ENCODE peak calls at places on chromosomes 4 and X, in four cellular contexts. One of them, this sample, is unnamed. For H3K27me3 and H3K4me1, the result is how much of the 10 kb centered on the place peaks cover.

GRCh38 chrX:133414399-133415275 is 652 bp downstream of the GPC4 start:
- DNase-seq in heart left ventricle: no peak
- DNase-seq in SJCRH30: peak
- DNase-seq in uterus: peak
- DNase-seq in this sample: no peak

GRCh38 chr4:155442267-155443105 is 65.7 kb upstream of the MAP9 start:
- DNase-seq in SJCRH30: peak
- DNase-seq in uterus: peak
- DNase-seq in heart left ventricle: peak
- DNase-seq in this sample: peak

GRCh38 chr4:133147922-133148689 is 988 bp upstream of the PCDH10 start:
- DNase-seq in SJCRH30: peak
- DNase-seq in heart left ventricle: no peak
- DNase-seq in uterus: peak
- DNase-seq in this sample: peak

GRCh38 chr4:1191621-1192020 is 19.2 kb upstream of the SPON2 start:
- DNase-seq in uterus: no peak
- DNase-seq in SJCRH30: no peak
- DNase-seq in heart left ventricle: no peak
- DNase-seq in this sample: no peak

GRCh38 chrX:97189668-97190067 is 306.0 kb downstream of the RPA4 start:
- DNase-seq in SJCRH30: no peak
- DNase-seq in heart left ventricle: no peak
- DNase-seq in uterus: no peak
- DNase-seq in this sample: no peak

GRCh38 chr4:78722320-78722719 is 53.8 kb upstream of the BMP2K start:
- DNase-seq in heart left ventricle: no peak
- DNase-seq in uterus: no peak
- DNase-seq in SJCRH30: no peak
- DNase-seq in this sample: no peak

GRCh38 chrX:39445336-39445735 is 644.1 kb downstream of the MID1IP1 start:
- DNase-seq in uterus: no peak
- DNase-seq in SJCRH30: peak
- DNase-seq in heart left ventricle: no peak
- DNase-seq in this sample: peak

GRCh38 chrX:133608406-133608805 is 193.1 kb upstream of the GPC4 start:
- DNase-seq in uterus: no peak
- DNase-seq in SJCRH30: no peak
- DNase-seq in heart left ventricle: no peak
- DNase-seq in this sample: no peak

GRCh38 chrX:11954196-11954595 is 184.1 kb upstream of the FRMPD4 start:
- DNase-seq in SJCRH30: no peak
- DNase-seq in uterus: no peak
- DNase-seq in heart left ventricle: no peak
- DNase-seq in this sample: no peak

GRCh38 chr4:73735231-73735630 is 5.1 kb upstream of the CXCL8 start:
- DNase-seq in heart left ventricle: no peak
- DNase-seq in SJCRH30: no peak
- DNase-seq in uterus: no peak
- DNase-seq in this sample: no peak

GRCh38 chr4:71586087-71586763 is 197.7 kb downstream of the GC start:
- DNase-seq in uterus: no peak
- DNase-seq in heart left ventricle: no peak
- DNase-seq in SJCRH30: no peak
- DNase-seq in this sample: no peak

GRCh38 chr4:33162122-33162521 is 2442.0 kb downstream of the PCDH7 start:
- DNase-seq in uterus: no peak
- DNase-seq in heart left ventricle: no peak
- DNase-seq in SJCRH30: no peak
- DNase-seq in this sample: no peak

GRCh38 chr4:25914670-25915358 is 794 bp downstream of the SMIM20 start:
- DNase-seq in SJCRH30: peak
- DNase-seq in uterus: no peak
- DNase-seq in heart left ventricle: no peak
- DNase-seq in this sample: no peak

GRCh38 chr4:26273308-26273980 is 47.4 kb upstream of the RBPJ start:
- DNase-seq in SJCRH30: peak
- DNase-seq in heart left ventricle: peak
- DNase-seq in uterus: peak
- DNase-seq in this sample: no peak

GRCh38 chr4:135371137-135371536 is 1169.5 kb upstream of the PABPC4L start:
- DNase-seq in heart left ventricle: no peak
- DNase-seq in uterus: no peak
- DNase-seq in SJCRH30: peak
- DNase-seq in this sample: peak

GRCh38 chr4:145735330-145735638 is 55.3 kb downstream of the C4orf51 start:
- DNase-seq in uterus: no peak
- DNase-seq in SJCRH30: peak
- DNase-seq in heart left ventricle: no peak
- DNase-seq in this sample: no peak

GRCh38 chr4:148515248-148515647 is 73.0 kb upstream of the NR3C2 start:
- DNase-seq in uterus: no peak
- DNase-seq in heart left ventricle: no peak
- DNase-seq in SJCRH30: no peak
- DNase-seq in this sample: no peak

GRCh38 chr4:129179276-129179675 is 83.3 kb downstream of the C4orf33 start:
- DNase-seq in SJCRH30: no peak
- DNase-seq in uterus: no peak
- DNase-seq in heart left ventricle: no peak
- DNase-seq in this sample: no peak

GRCh38 chrX:16826207-16826606 is 39.9 kb downstream of the TXLNG start:
- DNase-seq in heart left ventricle: no peak
- DNase-seq in uterus: no peak
- DNase-seq in SJCRH30: peak
- DNase-seq in this sample: no peak

GRCh38 chr4:3810796-3811485 is 44.8 kb downstream of the ADRA2C start:
- DNase-seq in SJCRH30: no peak
- DNase-seq in heart left ventricle: no peak
- DNase-seq in uterus: no peak
- DNase-seq in this sample: no peak

GRCh38 chr4:13793020-13793710 is 165.6 kb upstream of the BOD1L1 start:
- DNase-seq in heart left ventricle: no peak
- DNase-seq in uterus: no peak
- DNase-seq in SJCRH30: no peak
- DNase-seq in this sample: no peak

GRCh38 chr4:30770049-30770549 is 49.9 kb downstream of the PCDH7 start:
- DNase-seq in uterus: no peak
- DNase-seq in heart left ventricle: no peak
- DNase-seq in SJCRH30: peak
- DNase-seq in this sample: no peak

GRCh38 chr4:109205186-109205585 is 97.3 kb downstream of the COL25A1 start:
- DNase-seq in SJCRH30: no peak
- DNase-seq in uterus: no peak
- DNase-seq in heart left ventricle: no peak
- DNase-seq in this sample: no peak

GRCh38 chrX:39886282-39886681 is 211.5 kb downstream of the BCOR start:
- DNase-seq in heart left ventricle: peak
- DNase-seq in SJCRH30: no peak
- DNase-seq in uterus: no peak
- DNase-seq in this sample: no peak

GRCh38 chrX:129540725-129541184 is 696 bp downstream of the OCRL start:
- DNase-seq in uterus: no peak
- DNase-seq in heart left ventricle: no peak
- DNase-seq in SJCRH30: peak
- DNase-seq in this sample: no peak

GRCh38 chrX:42934020-42934701 is 156.2 kb upstream of the PPP1R2C start:
- DNase-seq in SJCRH30: peak
- DNase-seq in uterus: no peak
- DNase-seq in heart left ventricle: no peak
- DNase-seq in this sample: no peak

GRCh38 chr4:108743021-108743420 is 19.8 kb downstream of the ETNPPL start:
- DNase-seq in uterus: no peak
- DNase-seq in SJCRH30: no peak
- DNase-seq in heart left ventricle: no peak
- DNase-seq in this sample: no peak

GRCh38 chr4:101158507-101158906 is 188.8 kb downstream of the PPP3CA start:
- DNase-seq in SJCRH30: no peak
- DNase-seq in uterus: no peak
- DNase-seq in heart left ventricle: no peak
- DNase-seq in this sample: no peak

GRCh38 chr4:15469402-15470148 is at the start of gene CC2D2A:
- DNase-seq in heart left ventricle: peak
- DNase-seq in SJCRH30: no peak
- DNase-seq in uterus: no peak
- DNase-seq in this sample: no peak

GRCh38 chr4:47031011-47031678 is at the start of gene GABRB1:
- DNase-seq in heart left ventricle: peak
- DNase-seq in uterus: peak
- DNase-seq in SJCRH30: no peak
- DNase-seq in this sample: peak

GRCh38 chr4:166972071-166972470 is 262.2 kb downstream of the SPOCK3 start:
- DNase-seq in SJCRH30: peak
- DNase-seq in heart left ventricle: no peak
- DNase-seq in uterus: no peak
- DNase-seq in this sample: peak

GRCh38 chr4:172950990-172951389 is 217.6 kb upstream of the GALNT7 start:
- DNase-seq in SJCRH30: peak
- DNase-seq in uterus: no peak
- DNase-seq in heart left ventricle: no peak
- DNase-seq in this sample: no peak

GRCh38 chr4:169870507-169870906 is 112.8 kb upstream of the HPF1 start:
- DNase-seq in heart left ventricle: no peak
- DNase-seq in SJCRH30: no peak
- DNase-seq in uterus: no peak
- DNase-seq in this sample: no peak

DNA sequence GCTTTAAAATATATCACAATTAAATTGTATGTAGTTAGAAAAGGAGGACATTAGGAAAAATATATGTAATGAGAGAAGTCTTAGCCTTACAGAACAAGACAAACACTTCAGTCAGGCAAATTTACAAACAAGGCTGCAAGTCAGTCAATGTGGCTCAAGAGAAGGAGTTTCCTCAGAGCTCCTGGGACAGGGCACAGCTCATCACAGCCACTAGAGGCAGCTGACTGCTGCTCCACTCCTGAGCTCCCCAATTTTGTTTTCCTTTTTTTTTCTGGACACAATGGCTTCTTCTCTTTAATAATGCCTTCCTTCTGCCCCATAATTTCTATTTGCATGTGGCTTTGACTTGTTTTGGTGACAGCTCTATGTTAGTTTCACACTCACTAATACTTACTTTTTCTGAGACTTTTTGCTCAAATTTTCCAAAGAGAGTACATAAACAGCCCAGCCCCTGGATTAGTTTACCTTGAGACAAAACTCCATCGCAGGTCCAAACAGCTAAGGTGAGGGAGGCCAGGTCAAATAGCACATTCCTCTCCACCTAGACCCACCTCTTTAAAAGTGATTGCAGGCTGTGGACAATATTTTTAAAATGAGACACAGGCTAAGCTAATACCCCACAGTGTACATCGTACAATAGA is 850.4 kb upstream of the FRG1 start:
- DNase-seq in uterus: no peak
- DNase-seq in heart left ventricle: no peak
- DNase-seq in SJCRH30: peak
- DNase-seq in this sample: peak
- H3K27me3 ChIP-seq in uterus: under half
- H3K27me3 ChIP-seq in heart left ventricle: under half
- H3K27me3 ChIP-seq in SJCRH30: under half
- H3K27me3 ChIP-seq in this sample: under half

DNA sequence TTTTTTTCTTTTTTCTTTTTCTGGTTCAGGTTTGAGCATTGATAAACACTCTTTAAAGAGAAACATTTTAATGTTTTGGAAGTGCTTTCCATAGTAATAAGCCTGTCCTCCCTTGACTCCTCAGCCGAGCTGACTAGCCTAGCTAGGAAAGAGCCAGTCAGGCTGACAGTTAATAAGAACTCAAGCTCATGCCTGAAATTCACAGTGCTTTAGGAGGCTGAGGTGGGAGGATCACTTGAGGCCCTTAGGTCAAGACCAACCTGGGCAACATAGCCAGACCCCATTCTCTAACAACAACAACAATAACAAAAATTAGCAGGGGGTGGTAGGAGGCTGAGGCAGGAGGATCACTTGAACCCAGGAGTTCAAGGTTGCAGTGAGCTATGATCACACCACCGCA is 53.4 kb upstream of the ZCCHC13 start:
- DNase-seq in uterus: no peak
- DNase-seq in SJCRH30: no peak
- DNase-seq in heart left ventricle: no peak
- DNase-seq in this sample: no peak
- H3K4me1 ChIP-seq in uterus: under half
- H3K4me1 ChIP-seq in SJCRH30: under half
- H3K4me1 ChIP-seq in heart left ventricle: under half
- H3K4me1 ChIP-seq in this sample: under half

DNA sequence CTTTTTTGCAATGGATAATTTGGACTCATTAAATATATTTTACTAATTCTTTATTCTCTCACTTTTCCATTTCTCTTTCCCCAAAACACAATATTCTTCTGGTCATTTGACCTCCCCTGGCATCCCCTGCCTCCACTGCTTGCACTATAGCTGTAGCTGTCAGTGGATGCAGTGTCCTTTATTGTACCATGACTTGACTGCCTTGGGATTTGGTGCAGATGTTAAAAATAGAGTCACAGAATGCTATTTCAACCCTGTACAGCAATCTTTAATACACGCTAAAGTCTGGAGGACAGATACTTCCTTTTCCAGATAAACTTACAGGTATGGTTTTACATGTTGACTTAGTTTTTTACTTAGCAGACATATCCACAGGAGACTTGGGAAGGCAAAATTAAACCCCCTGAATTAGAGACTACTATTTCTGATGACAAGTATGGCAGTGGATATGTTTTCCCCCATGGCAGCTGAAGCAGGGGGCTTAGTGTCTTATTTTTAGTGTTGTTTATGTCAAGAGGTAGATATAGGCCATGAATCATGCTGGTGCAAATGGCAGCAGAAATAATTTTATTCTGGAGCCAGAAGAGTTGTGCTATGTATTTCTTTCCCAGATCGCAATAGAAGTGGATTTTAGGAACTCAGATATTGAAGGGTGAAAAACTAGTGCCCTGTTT is 461.4 kb downstream of the NAF1 start:
- DNase-seq in SJCRH30: no peak
- DNase-seq in uterus: no peak
- DNase-seq in heart left ventricle: no peak
- DNase-seq in this sample: no peak
- H3K4me3 ChIP-seq in SJCRH30: no peak
- H3K4me3 ChIP-seq in uterus: no peak
- H3K4me3 ChIP-seq in heart left ventricle: peak
- H3K4me3 ChIP-seq in this sample: no peak

DNA sequence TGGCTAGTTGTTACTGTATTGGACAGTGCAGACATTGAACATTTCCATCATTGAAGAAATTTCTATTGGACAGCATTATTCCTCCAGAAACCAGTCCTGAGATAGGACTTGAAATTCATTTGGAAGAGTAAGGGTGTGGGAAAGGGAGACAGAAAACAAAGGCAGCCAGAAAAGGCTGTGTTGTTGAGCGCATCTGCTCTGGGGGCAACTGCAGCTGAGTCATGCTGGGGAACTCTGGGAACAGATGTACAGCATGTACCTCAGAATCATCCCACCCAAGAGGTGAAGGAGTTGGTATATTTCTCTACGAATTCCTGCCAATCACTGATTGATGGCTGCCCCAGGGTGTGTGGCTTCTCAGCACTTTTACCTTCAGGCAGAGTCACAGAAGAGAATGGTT is 39.6 kb downstream of the GEMIN8 start:
- DNase-seq in heart left ventricle: no peak
- DNase-seq in SJCRH30: peak
- DNase-seq in uterus: no peak
- DNase-seq in this sample: no peak
- H3K27me3 ChIP-seq in heart left ventricle: under half
- H3K27me3 ChIP-seq in SJCRH30: under half
- H3K27me3 ChIP-seq in uterus: under half
- H3K27me3 ChIP-seq in this sample: under half

This sample was measured in BE2C.